ENCODE peak calls at places on chromosomes 16 and 17, in four cellular contexts. M is NCI-H510A; R is stimulated activated naive B cell treated with anti-CD40 and anti-IgM and Interleukin-4, amounts not matched to agents 10 μg/mL and 1 μg/mL and 100 μg/mL, for 72 hours; P is cardiac muscle cell. T is an unnamed sample.

GRCh38 chr16:1300664-1301476 is 8.6 kb upstream of the UBE2I start:
- DNase-seq in P (peak), R (peak), M (no peak), T (no peak)

GRCh38 chr16:81088836-81089235 is 7.4 kb downstream of the GCSH start:
- DNase-seq in P (no peak), R (no peak), M (no peak), T (no peak)

GRCh38 chr17:28252436-28252835 is 66.6 kb upstream of the TMEM97 start:
- DNase-seq in R (no peak), P (no peak), M (no peak), T (no peak)

GRCh38 chr17:55354941-55355340 is 66.7 kb downstream of the MMD start:
- DNase-seq in M (no peak), R (no peak), P (no peak), T (no peak)

GRCh38 chr17:82382933-82383255 is 11.3 kb downstream of the UTS2R start:
- DNase-seq in P (no peak), R (no peak), M (no peak), T (no peak)

GRCh38 chr17:79192503-79193500 is 118.2 kb downstream of the ENGASE start:
- DNase-seq in P (peak), R (no peak), M (no peak), T (no peak)

GRCh38 chr16:31421587-31421986 is 6.6 kb downstream of the COX6A2 start:
- DNase-seq in M (no peak), R (no peak), P (no peak), T (no peak)

GRCh38 chr16:11806721-11807120 is 9.7 kb upstream of the ZC3H7A start:
- DNase-seq in R (no peak), M (no peak), P (no peak), T (no peak)

GRCh38 chr16:2838928-2839327 is 8.8 kb downstream of the ZG16B start:
- DNase-seq in P (peak), M (no peak), R (no peak), T (peak)

GRCh38 chr17:9233761-9234160 is 212.5 kb downstream of the NTN1 start:
- DNase-seq in M (no peak), P (no peak), R (no peak), T (no peak)

GRCh38 chr16:84408314-84408690 is 40.0 kb downstream of the ATP2C2 start:
- DNase-seq in P (no peak), R (no peak), M (no peak), T (no peak)

GRCh38 chr16:30185683-30186421 is 2.5 kb downstream of the CORO1A start:
- DNase-seq in P (no peak), R (peak), M (no peak), T (no peak)

GRCh38 chr17:78357177-78357586 is 2.7 kb downstream of the SOCS3 start:
- DNase-seq in M (no peak), P (peak), R (no peak), T (no peak)

GRCh38 chr16:75703341-75703740 is 2.1 kb upstream of the DUXB start:
- DNase-seq in P (no peak), M (no peak), R (no peak), T (no peak)

GRCh38 chr16:84581161-84581560 is 36.7 kb downstream of the COTL1 start:
- DNase-seq in R (no peak), M (no peak), P (no peak), T (no peak)

GRCh38 chr17:14871921-14872320 is 393.2 kb downstream of the PMP22 start:
- DNase-seq in P (no peak), M (no peak), R (no peak), T (no peak)